ENCODE peak calls at places on chromosome 5, in six cellular contexts. L, F, A, H, S and G are unnamed samples.

GRCh38 chr5:167352801-167353200 is 938.6 kb upstream of the WWC1 start:
- DNase-seq in F (no peak), L (no peak), H (no peak), A (peak), S (no peak), G (no peak)

GRCh38 chr5:169291877-169292276 is 9.1 kb downstream of the SLIT3 start:
- DNase-seq in S (no peak), A (no peak), F (no peak), H (no peak), L (no peak), G (no peak)

GRCh38 chr5:137613554-137614265 is 114.6 kb upstream of the SPOCK1 start:
- DNase-seq in S (no peak), A (no peak), H (peak), L (no peak), F (no peak), G (no peak)

GRCh38 chr5:72379936-72380335 is 59.8 kb downstream of the PTCD2 start:
- DNase-seq in A (no peak), H (peak), L (no peak), F (no peak), S (no peak), G (no peak)

GRCh38 chr5:108515706-108516105 is 133.8 kb upstream of the FBXL17 start:
- DNase-seq in H (no peak), F (no peak), S (no peak), L (no peak), A (peak), G (no peak)

GRCh38 chr5:135693371-135693955 is 114.7 kb upstream of the CXCL14 start:
- DNase-seq in A (no peak), H (no peak), L (peak), F (no peak), S (no peak), G (no peak)

GRCh38 chr5:168282120-168282519 is 9.3 kb upstream of the WWC1 start:
- DNase-seq in H (peak), F (no peak), A (peak), L (peak), S (no peak), G (no peak)

GRCh38 chr5:43771611-43772031 is 168.6 kb downstream of the NNT start:
- DNase-seq in L (no peak), A (no peak), H (no peak), S (no peak), F (no peak), G (no peak)

GRCh38 chr5:160150381-160150780 is 31.1 kb upstream of the PWWP2A start:
- DNase-seq in L (no peak), S (no peak), A (no peak), F (no peak), H (no peak), G (no peak)

GRCh38 chr5:133205204-133205603 is 153.4 kb downstream of the HSPA4 start:
- DNase-seq in H (peak), S (no peak), F (no peak), A (peak), L (no peak), G (no peak)

GRCh38 chr5:133415506-133415905 is 196.8 kb downstream of the FSTL4 start:
- DNase-seq in H (no peak), F (no peak), L (no peak), A (no peak), S (no peak), G (no peak)

GRCh38 chr5:1725641-1726468 is 73.8 kb downstream of the MRPL36 start:
- DNase-seq in L (no peak), S (no peak), F (no peak), H (no peak), A (no peak), G (no peak)

GRCh38 chr5:37755581-37755980 is 84.3 kb downstream of the GDNF start:
- DNase-seq in L (no peak), H (no peak), A (no peak), S (no peak), F (no peak), G (no peak)

GRCh38 chr5:56050566-56051292 is 56.0 kb upstream of the IL6ST start:
- DNase-seq in H (no peak), A (no peak), S (no peak), L (no peak), F (no peak), G (no peak)

GRCh38 chr5:142156839-142157463 is 48.4 kb downstream of the NDFIP1 start:
- DNase-seq in H (no peak), F (no peak), L (no peak), A (no peak), S (no peak), G (no peak)

GRCh38 chr5:40074801-40075200 is 604.9 kb upstream of the PTGER4 start:
- DNase-seq in S (no peak), F (no peak), L (no peak), H (no peak), A (peak), G (no peak)

GRCh38 chr5:97044057-97044456 is 98.4 kb downstream of the LIX1 start:
- DNase-seq in S (peak), H (peak), A (peak), L (peak), F (no peak), G (no peak)

GRCh38 chr5:74143724-74144330 is 496.7 kb downstream of the ENC1 start:
- DNase-seq in L (no peak), F (no peak), S (no peak), A (no peak), H (no peak), G (no peak)

GRCh38 chr5:74140409-74140808 is 500.1 kb downstream of the ENC1 start:
- DNase-seq in H (peak), A (no peak), F (no peak), L (no peak), S (no peak), G (no peak)

GRCh38 chr5:74145904-74146303 is 494.6 kb downstream of the ENC1 start:
- DNase-seq in H (no peak), S (no peak), L (no peak), F (no peak), A (no peak), G (no peak)

GRCh38 chr5:74141053-74141452 is 499.5 kb downstream of the ENC1 start:
- DNase-seq in S (no peak), F (no peak), A (no peak), L (no peak), H (peak), G (no peak)

DNA sequence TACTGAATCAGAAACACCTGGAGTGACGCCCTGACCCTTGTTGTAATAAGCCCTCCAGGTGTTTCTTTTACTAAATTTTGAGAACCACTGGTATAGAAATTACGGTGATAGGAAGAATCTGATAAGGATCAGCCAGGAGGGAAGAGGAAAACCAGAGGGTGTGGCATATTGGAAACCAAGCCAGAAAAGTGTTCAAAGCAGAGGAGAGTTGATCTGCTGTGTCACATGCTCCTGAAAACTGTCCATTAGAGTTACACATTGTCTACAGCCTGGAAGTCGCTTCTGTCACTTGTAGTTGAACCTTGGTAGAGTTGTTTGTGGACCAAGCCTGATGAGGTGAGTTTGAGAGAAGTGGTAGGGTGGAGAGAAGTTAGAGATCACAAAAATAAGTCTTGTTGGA is 497.4 kb downstream of the ENC1 start:
- DNase-seq in A (no peak), S (no peak), F (no peak), H (no peak), L (no peak), G (no peak)
- H3K4me2 ChIP-seq in A (no peak), S (no peak), F (no peak), H (no peak), L (no peak), G (no peak)

GRCh38 chr5:107444327-107444726 is 226.4 kb downstream of the EFNA5 start:
- DNase-seq in H (peak), F (no peak), A (peak), S (no peak), L (no peak), G (no peak)
- H3K4me2 ChIP-seq in H (peak), F (no peak), A (no peak), S (no peak), L (no peak), G (no peak)

GRCh38 chr5:121688126-121688525 is 163.6 kb upstream of the FTMT start:
- DNase-seq in S (no peak), L (no peak), A (no peak), H (no peak), F (no peak), G (no peak)
- H3K4me2 ChIP-seq in S (no peak), L (no peak), A (no peak), H (no peak), F (no peak), G (no peak)

DNA sequence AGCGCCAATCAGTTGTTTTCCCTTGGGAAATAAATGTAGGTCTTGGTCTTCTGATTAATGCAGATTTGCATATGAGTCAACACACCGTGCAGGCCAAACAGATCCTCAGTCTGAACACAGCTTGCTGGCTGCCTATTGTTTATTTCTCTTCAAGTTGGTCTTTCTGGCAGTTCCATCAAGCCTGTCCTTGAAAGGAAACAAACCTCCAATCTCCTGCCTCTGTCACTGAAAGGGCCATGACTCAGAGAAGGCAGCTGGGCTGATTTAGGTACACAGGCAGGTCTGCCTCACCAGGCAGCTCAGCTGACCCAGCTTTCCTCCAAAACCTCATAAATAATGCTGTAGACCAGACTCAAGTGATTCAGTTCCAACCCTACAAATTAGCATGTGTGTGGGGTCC is 175.9 kb downstream of the MAN2A1 start:
- DNase-seq in A (peak), S (no peak), F (no peak), H (peak), L (peak), G (no peak)
- H3K4me2 ChIP-seq in A (peak), S (no peak), F (no peak), H (peak), L (no peak), G (no peak)